ENCODE peak calls at places on chromosomes 12 and 14, in five cellular contexts. H, A, O, T and Q are unnamed samples.

GRCh38 chr12:467591-467990 is 7.9 kb downstream of the B4GALNT3 start:
- DNase-seq in H (no peak), A (no peak), O (no peak), T (no peak), Q (no peak)

GRCh38 chr12:65720136-65720535 is 104.1 kb upstream of the HMGA2 start:
- DNase-seq in H (no peak), A (no peak), O (no peak), T (no peak), Q (no peak)

GRCh38 chr12:48998497-48999353 is 450 bp downstream of the DDN start:
- DNase-seq in H (peak), A (no peak), O (no peak), T (no peak), Q (peak)

GRCh38 chr12:117090816-117091711 is 8.2 kb downstream of the TESC start:
- DNase-seq in H (no peak), A (no peak), O (no peak), T (no peak), Q (no peak)

GRCh38 chr14:70780396-70781075 is 28.8 kb downstream of the MAP3K9 start:
- DNase-seq in H (no peak), A (no peak), O (no peak), T (no peak), Q (no peak)

GRCh38 chr14:67166450-67166853 is 22.8 kb upstream of the GARIN2 start:
- DNase-seq in H (peak), A (no peak), O (no peak), T (no peak), Q (peak)

GRCh38 chr14:65549429-65549828 is 136.9 kb downstream of the FUT8 start:
- DNase-seq in H (no peak), A (no peak), O (no peak), T (no peak), Q (no peak)

GRCh38 chr12:8697120-8697475 is 693 bp upstream of the RIMKLB start:
- DNase-seq in H (no peak), A (no peak), O (no peak), T (no peak), Q (no peak)

GRCh38 chr12:117533687-117534086 is 172.3 kb upstream of the NOS1 start:
- DNase-seq in H (no peak), A (no peak), O (no peak), T (no peak), Q (no peak)

GRCh38 chr12:84305144-84305543 is 607.5 kb downstream of the SLC6A15 start:
- DNase-seq in H (no peak), A (no peak), O (no peak), T (no peak), Q (no peak)